ENCODE peak calls at places on chromosome 20, in six cellular contexts. W, S, K, Y, M and E are unnamed samples.

GRCh38 chr20:9147553-9148024 is 78.7 kb downstream of the PLCB4 start:
- DNase-seq in W (no peak), K (peak), M (no peak), S (no peak), Y (peak), E (peak)

GRCh38 chr20:63206878-63207277 is 9.1 kb downstream of the YTHDF1 start:
- DNase-seq in K (no peak), W (no peak), M (no peak), S (no peak), Y (peak), E (peak)

GRCh38 chr20:4573564-4574355 is 147.9 kb upstream of the PRND start:
- DNase-seq in S (no peak), M (no peak), Y (peak), K (peak), W (no peak), E (peak)

GRCh38 chr20:22106308-22106938 is 401.0 kb downstream of the PAX1 start:
- DNase-seq in K (no peak), W (no peak), M (no peak), S (no peak), Y (peak), E (no peak)

GRCh38 chr20:36251426-36251825 is 15.1 kb downstream of the AAR2 start:
- DNase-seq in K (no peak), W (no peak), S (no peak), M (no peak), Y (no peak), E (no peak)

GRCh38 chr20:38054647-38055046 is 21.1 kb downstream of the RPRD1B start:
- DNase-seq in W (no peak), Y (no peak), K (no peak), S (no peak), M (no peak), E (no peak)

GRCh38 chr20:62487564-62488086 is 11.8 kb upstream of the GATA5 start:
- DNase-seq in Y (no peak), W (no peak), M (no peak), S (no peak), K (no peak), E (no peak)

GRCh38 chr20:50625986-50626677 is 65.2 kb downstream of the RIPOR3 start:
- DNase-seq in W (no peak), Y (peak), K (no peak), M (no peak), S (no peak), E (peak)

GRCh38 chr20:5073154-5074049 is 46.4 kb downstream of the PCNA start:
- DNase-seq in S (no peak), K (no peak), Y (peak), W (no peak), M (no peak), E (peak)

GRCh38 chr20:56426926-56427325 is 14.9 kb downstream of the CASS4 start:
- DNase-seq in W (no peak), S (no peak), M (no peak), Y (no peak), K (no peak), E (no peak)

GRCh38 chr20:41138217-41138526 is 829 bp downstream of the PLCG1 start:
- DNase-seq in K (no peak), S (no peak), W (no peak), Y (no peak), M (no peak), E (no peak)

GRCh38 chr20:1588869-1589460 is 30.8 kb downstream of the SIRPB1 start:
- DNase-seq in W (no peak), K (no peak), Y (no peak), M (no peak), S (no peak), E (no peak)

GRCh38 chr20:38302721-38303120 is 1.2 kb upstream of the BPI start:
- DNase-seq in W (no peak), M (no peak), K (no peak), Y (no peak), S (no peak), E (no peak)

GRCh38 chr20:63518946-63519764 is 1.4 kb upstream of the PPDPF start:
- DNase-seq in M (no peak), Y (no peak), S (no peak), K (no peak), W (no peak), E (no peak)

GRCh38 chr20:10553326-10553984 is 118.3 kb downstream of the SLX4IP start:
- DNase-seq in M (no peak), W (no peak), Y (peak), K (peak), S (no peak), E (peak)

GRCh38 chr20:47753571-47754120 is 31.6 kb downstream of the SULF2 start:
- DNase-seq in S (no peak), W (no peak), M (no peak), K (no peak), Y (no peak), E (no peak)

GRCh38 chr20:26218301-26218700 is 521.6 kb upstream of the ZNF337 start:
- DNase-seq in S (no peak), W (no peak), K (no peak), M (no peak), Y (no peak), E (peak)

GRCh38 chr20:61328906-61329558 is 77.0 kb downstream of the CDH4 start:
- DNase-seq in S (no peak), W (no peak), M (no peak), K (no peak), Y (peak), E (no peak)

GRCh38 chr20:47878601-47879004 is 93.3 kb upstream of the SULF2 start:
- DNase-seq in M (no peak), S (no peak), Y (no peak), W (no peak), K (no peak), E (peak)

GRCh38 chr20:3340443-3340842 is 67.0 kb downstream of the DNAAF9 start:
- DNase-seq in W (no peak), M (no peak), S (no peak), K (peak), Y (peak), E (peak)

GRCh38 chr20:37395921-37396519 is 50.1 kb downstream of the SRC start:
- DNase-seq in K (no peak), W (no peak), Y (no peak), M (no peak), S (no peak), E (no peak)

GRCh38 chr20:20331796-20332195 is 36.1 kb upstream of the INSM1 start:
- DNase-seq in Y (no peak), M (no peak), W (no peak), K (no peak), S (no peak), E (no peak)

GRCh38 chr20:363319-364078 is 16.6 kb downstream of the NRSN2 start:
- DNase-seq in K (no peak), S (no peak), M (no peak), Y (no peak), W (no peak), E (peak)